ENCODE peak calls at places on chromosomes 1 and 21, in four cellular contexts. S is retinal pigment epithelial cell; C is WTC11; G is CD8-positive, alpha-beta T cell. T is an unnamed sample.

GRCh38 chr1:37068897-37069296 is 34.6 kb upstream of the GRIK3 start:
- DNase-seq in S (no peak), C (no peak), G (no peak), T (no peak)

GRCh38 chr1:234589064-234589765 is 20.8 kb downstream of the IRF2BP2 start:
- DNase-seq in S (no peak), C (no peak), G (no peak), T (no peak)

GRCh38 chr1:155008015-155008941 is 5.7 kb downstream of the ZBTB7B start:
- DNase-seq in S (no peak), C (peak), G (no peak), T (no peak)

GRCh38 chr1:181104790-181105133 is 16.3 kb downstream of the IER5 start:
- DNase-seq in S (no peak), C (peak), G (peak), T (peak)

GRCh38 chr21:44370027-44370735 is 16.8 kb downstream of the TRPM2 start:
- DNase-seq in S (peak), C (peak), G (no peak), T (peak)

GRCh38 chr1:226125097-226125630 is 61.4 kb downstream of the ACBD3 start:
- DNase-seq in S (no peak), C (peak), G (peak), T (peak)

GRCh38 chr1:201636581-201636980 is 97.7 kb downstream of the NAV1 start:
- DNase-seq in S (no peak), C (no peak), G (no peak), T (no peak)

GRCh38 chr1:53274026-53274425 is 35.7 kb upstream of the MAGOH start:
- DNase-seq in S (no peak), C (no peak), G (no peak), T (no peak)

GRCh38 chr1:63669151-63669961 is 76.1 kb downstream of the PGM1 start:
- DNase-seq in S (no peak), C (no peak), G (no peak), T (no peak)

GRCh38 chr1:97906567-97907228 is 14.1 kb downstream of the DPYD start:
- DNase-seq in S (peak), C (no peak), G (no peak), T (no peak)

GRCh38 chr1:157369808-157370521 is 182.3 kb downstream of the FCRL5 start:
- DNase-seq in S (no peak), C (peak), G (no peak), T (peak)

GRCh38 chr1:234553241-234554156 is 56.5 kb downstream of the IRF2BP2 start:
- DNase-seq in S (no peak), C (no peak), G (no peak), T (no peak)

GRCh38 chr1:15574741-15575140 is 10.1 kb downstream of the AGMAT start:
- DNase-seq in S (no peak), C (no peak), G (no peak), T (no peak)

GRCh38 chr1:40932004-40932403 is 47.5 kb upstream of the CTPS1 start:
- DNase-seq in S (no peak), C (peak), G (no peak), T (no peak)

GRCh38 chr1:229027622-229028182 is 243.2 kb upstream of the RAB4A start:
- DNase-seq in S (peak), C (no peak), G (no peak), T (no peak)

GRCh38 chr21:34960672-34961071 is 88.4 kb downstream of the RUNX1 start:
- DNase-seq in S (no peak), C (no peak), G (no peak), T (no peak)

GRCh38 chr1:184945678-184946412 is 28.5 kb downstream of the NIBAN1 start:
- DNase-seq in S (no peak), C (no peak), G (no peak), T (no peak)

GRCh38 chr1:237411621-237412020 is 369.6 kb downstream of the RYR2 start:
- DNase-seq in S (no peak), C (no peak), G (peak), T (no peak)

GRCh38 chr1:85321237-85321964 is 45.0 kb upstream of the BCL10 start:
- DNase-seq in S (no peak), C (no peak), G (no peak), T (no peak)

GRCh38 chr21:37060296-37060695 is 12.6 kb downstream of the PIGP start:
- DNase-seq in S (peak), C (no peak), G (no peak), T (peak)

GRCh38 chr1:63329621-63330330 is 7.4 kb downstream of the FOXD3 start:
- DNase-seq in S (no peak), C (peak), G (no peak), T (no peak)

GRCh38 chr1:2311184-2312032 is 79.9 kb downstream of the MORN1 start:
- DNase-seq in S (no peak), C (peak), G (peak), T (peak)

GRCh38 chr1:7435276-7436055 is 335.6 kb upstream of the VAMP3 start:
- DNase-seq in S (no peak), C (no peak), G (no peak), T (no peak)

GRCh38 chr1:24893431-24893830 is 36.6 kb downstream of the RUNX3 start:
- DNase-seq in S (no peak), C (no peak), G (no peak), T (no peak)

GRCh38 chr1:20367626-20368025 is 77.0 kb downstream of the VWA5B1 start:
- DNase-seq in S (no peak), C (no peak), G (no peak), T (no peak)

DNA sequence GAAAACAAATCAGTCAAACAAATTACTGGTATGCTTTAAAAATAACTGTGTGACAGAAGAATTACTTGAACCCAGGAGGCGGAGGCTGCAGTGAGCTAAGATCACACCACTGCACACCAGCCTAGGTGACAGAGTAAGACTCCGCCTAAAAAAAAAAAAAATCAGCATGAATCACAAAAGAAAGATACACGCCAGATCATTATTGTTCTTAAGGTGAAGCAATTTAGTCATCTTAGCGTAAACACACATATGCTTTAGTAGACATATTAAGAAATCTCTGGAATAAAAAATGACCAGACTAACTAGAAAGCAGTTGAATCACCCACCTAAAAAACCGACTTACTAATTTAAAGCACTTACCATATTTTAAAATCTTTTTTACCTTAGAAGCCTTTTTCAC is 20.2 kb downstream of the RERE start:
- DNase-seq in S (no peak), C (no peak), G (no peak), T (no peak)
- TF ChIP-seq CTCF in S (no peak), C (no peak), G (no peak), T (no peak)

DNA sequence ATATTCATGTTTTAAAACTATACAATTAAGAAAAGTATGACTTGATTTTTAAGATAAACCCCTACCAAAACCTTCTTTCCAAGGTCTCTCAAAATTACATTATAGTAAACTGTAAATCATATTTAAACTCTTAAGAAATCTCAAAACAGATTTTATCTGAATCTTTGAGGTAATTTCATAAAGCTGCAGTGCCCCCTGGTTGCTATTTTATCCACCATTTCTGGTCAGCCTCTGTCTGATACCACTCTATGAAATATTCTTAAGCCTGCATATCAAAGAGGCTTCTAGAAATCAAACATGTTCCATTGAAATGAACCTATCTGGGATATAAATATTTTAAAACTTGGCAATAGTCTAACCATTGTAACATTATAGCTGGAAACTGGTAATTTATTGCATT is 317.3 kb downstream of the COL11A1 start:
- DNase-seq in S (no peak), C (no peak), G (no peak), T (no peak)
- TF ChIP-seq CTCF in S (peak), C (no peak), G (no peak), T (peak)

GRCh38 chr1:116353155-116353554 is 19.9 kb upstream of the ATP1A1 start:
- DNase-seq in S (no peak), C (no peak), G (no peak), T (no peak)

GRCh38 chr1:116347678-116348077 is 25.4 kb upstream of the ATP1A1 start:
- DNase-seq in S (no peak), C (no peak), G (no peak), T (no peak)

GRCh38 chr1:116352349-116352813 is 20.7 kb upstream of the ATP1A1 start:
- DNase-seq in S (no peak), C (no peak), G (no peak), T (no peak)

GRCh38 chr1:116351914-116352313 is 21.1 kb upstream of the ATP1A1 start:
- DNase-seq in S (no peak), C (no peak), G (no peak), T (no peak)

DNA sequence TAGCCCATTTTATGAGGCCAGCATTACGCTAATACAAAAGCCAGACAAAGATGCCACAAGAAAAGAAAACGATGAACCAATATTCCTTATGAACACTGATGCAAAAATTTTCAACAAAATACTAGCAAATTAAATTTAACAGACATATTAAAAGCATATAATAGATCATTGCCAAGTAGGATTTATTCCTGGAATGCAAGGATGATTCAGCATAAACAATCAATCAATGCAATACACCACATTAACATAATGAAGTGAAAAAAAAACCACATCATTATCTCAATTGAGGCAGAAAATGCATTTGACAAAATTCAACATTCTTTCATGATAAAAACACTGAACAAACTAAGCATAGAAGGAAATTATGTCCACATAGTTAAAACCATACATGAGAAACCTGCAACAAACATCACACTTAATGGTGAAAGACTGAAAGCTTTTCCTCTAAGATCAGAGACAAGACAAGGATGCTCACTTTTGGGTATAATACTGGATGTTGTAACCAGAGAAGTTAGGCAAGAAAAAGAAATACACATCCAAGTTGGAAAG is 22.9 kb upstream of the ATP1A1 start:
- DNase-seq in S (no peak), C (no peak), G (no peak), T (no peak)
- TF ChIP-seq CTCF in S (no peak), C (no peak), G (no peak), T (no peak)

GRCh38 chr1:151715726-151716404 is 738 bp downstream of the CELF3 start:
- DNase-seq in S (no peak), C (peak), G (no peak), T (peak)
- TF ChIP-seq CTCF in S (peak), C (peak), G (no peak), T (peak)

GRCh38 chr1:67685558-67686271 is 714 bp downstream of the GADD45A start:
- DNase-seq in S (no peak), C (peak), G (peak), T (peak)
- TF ChIP-seq CTCF in S (no peak), C (no peak), G (no peak), T (no peak)

T was measured in neural crest cell.